ENCODE peak calls at places on chromosomes 3 and 15, in eight cellular contexts. A, Y, Z, F, U, C, V and R are unnamed samples.

GRCh38 chr3:39178553-39178952 is 13.8 kb downstream of the XIRP1 start:
- DNase-seq in A (no peak), Y (no peak), Z (no peak), F (no peak), U (no peak), C (no peak), V (no peak), R (no peak)

GRCh38 chr3:190435618-190436017 is 14.1 kb downstream of the TMEM207 start:
- DNase-seq in A (no peak), Y (no peak), Z (no peak), F (no peak), U (no peak), C (no peak), V (no peak), R (no peak)

GRCh38 chr3:96622878-96623277 is 191.5 kb upstream of the EPHA6 start:
- DNase-seq in A (no peak), Y (no peak), Z (no peak), F (no peak), U (no peak), C (no peak), V (no peak), R (no peak)

GRCh38 chr3:66029014-66029413 is 9.7 kb downstream of the MAGI1 start:
- DNase-seq in A (no peak), Y (no peak), Z (no peak), F (no peak), U (no peak), C (no peak), V (no peak), R (no peak)

GRCh38 chr3:31164398-31164797 is 269.9 kb upstream of the GADL1 start:
- DNase-seq in A (no peak), Y (no peak), Z (no peak), F (no peak), U (no peak), C (no peak), V (no peak), R (no peak)

GRCh38 chr3:12773724-12774105 is 14.7 kb upstream of the TMEM40 start:
- DNase-seq in A (no peak), Y (no peak), Z (no peak), F (no peak), U (no peak), C (no peak), V (no peak), R (no peak)

GRCh38 chr3:194870394-194871110 is 184.9 kb downstream of the FAM43A start:
- DNase-seq in A (peak), Y (no peak), Z (no peak), F (no peak), U (no peak), C (no peak), V (no peak), R (no peak)

GRCh38 chr15:85473455-85473854 is 93.1 kb downstream of the AKAP13 start:
- DNase-seq in A (no peak), Y (no peak), Z (no peak), F (no peak), U (peak), C (no peak), V (no peak), R (no peak)

GRCh38 chr15:45386420-45386819 is 8.1 kb upstream of the GATM start:
- DNase-seq in A (no peak), Y (no peak), Z (no peak), F (no peak), U (peak), C (no peak), V (no peak), R (no peak)

GRCh38 chr15:62881056-62881455 is 161.5 kb upstream of the TPM1 start:
- DNase-seq in A (no peak), Y (no peak), Z (no peak), F (no peak), U (no peak), C (no peak), V (no peak), R (no peak)

GRCh38 chr3:159260049-159260662 is 458.3 kb downstream of the MFSD1 start:
- DNase-seq in A (peak), Y (peak), Z (no peak), F (peak), U (peak), C (peak), V (peak), R (peak)

GRCh38 chr15:57405133-57405532 is 28.8 kb downstream of the CGNL1 start:
- DNase-seq in A (no peak), Y (no peak), Z (no peak), F (no peak), U (no peak), C (no peak), V (no peak), R (no peak)

GRCh38 chr3:104947946-104948345 is 418.8 kb upstream of the ALCAM start:
- DNase-seq in A (no peak), Y (no peak), Z (no peak), F (no peak), U (no peak), C (no peak), V (no peak), R (no peak)

GRCh38 chr3:191328383-191328962 is 721 bp upstream of the CCDC50 start:
- DNase-seq in A (no peak), Y (no peak), Z (no peak), F (no peak), U (no peak), C (no peak), V (no peak), R (no peak)